ENCODE peak calls at places on chromosome 3, in four cellular contexts. R is H1, G is WTC11, E is A549. X is an unnamed sample.

GRCh38 chr3:195080571-195081141 is 190.3 kb downstream of the XXYLT1 start:
- DNase-seq in R (no peak), G (no peak), E (no peak), X (no peak)

GRCh38 chr3:57518276-57518914 is 25.7 kb downstream of the DNAH12 start:
- DNase-seq in R (no peak), G (no peak), E (no peak), X (no peak)

GRCh38 chr3:38158472-38158871 is 6.9 kb upstream of the OXSR1 start:
- DNase-seq in R (no peak), G (no peak), E (no peak), X (no peak)

GRCh38 chr3:185175370-185175987 is 22.6 kb upstream of the C3orf70 start:
- DNase-seq in R (no peak), G (peak; percentile 38), E (no peak), X (peak; percentile 91)

GRCh38 chr3:37030573-37030972 is 37.3 kb downstream of the MLH1 start:
- DNase-seq in R (no peak), G (no peak), E (no peak), X (no peak)

GRCh38 chr3:170520996-170521395 is 64.9 kb downstream of the SLC7A14 start:
- DNase-seq in R (no peak), G (no peak), E (no peak), X (no peak)

GRCh38 chr3:118380576-118380975 is 654.1 kb downstream of the IGSF11 start:
- DNase-seq in R (no peak), G (no peak), E (no peak), X (no peak)

GRCh38 chr3:58116161-58116955 is 94.4 kb downstream of the DNASE1L3 start:
- DNase-seq in R (no peak), G (no peak), E (no peak), X (peak; percentile 10)

GRCh38 chr3:126356373-126357298 is 572 bp downstream of the KLF15 start:
- DNase-seq in R (no peak), G (no peak), E (no peak), X (no peak)

GRCh38 chr3:175433026-175433668 is 574.0 kb downstream of the NAALADL2 start:
- DNase-seq in R (no peak), G (no peak), E (no peak), X (no peak)

GRCh38 chr3:173510565-173510964 is 113.0 kb downstream of the NLGN1 start:
- DNase-seq in R (no peak), G (no peak), E (no peak), X (no peak)

GRCh38 chr3:108175352-108175751 is 46.9 kb downstream of the IFT57 start:
- DNase-seq in R (no peak), G (no peak), E (no peak), X (no peak)

GRCh38 chr3:84959470-84960380 is 936 bp downstream of the CADM2 start:
- DNase-seq in R (peak; percentile 25), G (peak; percentile 71), E (no peak), X (no peak)

GRCh38 chr3:71784914-71785593 is at the start of gene PROK2:
- DNase-seq in R (no peak), G (peak; percentile 52), E (no peak), X (peak; percentile 69)

GRCh38 chr3:189572249-189572648 is 58.9 kb upstream of the TP63 start:
- DNase-seq in R (no peak), G (no peak), E (peak; percentile 5), X (no peak)

DNA sequence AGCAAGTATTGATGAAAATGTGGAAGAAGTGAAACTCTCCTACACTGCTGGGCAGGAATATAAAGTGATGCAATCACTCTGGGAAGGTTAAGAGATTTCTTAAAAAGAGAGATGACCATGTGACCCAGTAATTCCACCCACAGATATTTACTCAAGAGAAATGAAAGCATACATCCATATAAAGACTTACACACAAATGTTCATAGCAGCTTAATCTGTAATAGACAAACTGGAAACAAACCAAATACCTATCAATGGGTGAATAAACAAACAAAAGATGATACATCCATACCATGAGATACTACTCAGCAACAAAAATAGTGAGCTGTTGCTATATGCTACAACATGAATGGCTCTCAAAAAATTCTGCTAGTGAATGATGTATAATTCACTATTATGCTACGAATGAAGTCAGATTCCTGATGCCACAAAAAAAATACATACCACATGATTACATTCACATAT is 463.3 kb downstream of the MAGI1 start:
- DNase-seq in R (no peak), G (no peak), E (no peak), X (no peak)
- TF ChIP-seq MAX in R (no peak), G (no peak), E (no peak), X (no peak)

DNA sequence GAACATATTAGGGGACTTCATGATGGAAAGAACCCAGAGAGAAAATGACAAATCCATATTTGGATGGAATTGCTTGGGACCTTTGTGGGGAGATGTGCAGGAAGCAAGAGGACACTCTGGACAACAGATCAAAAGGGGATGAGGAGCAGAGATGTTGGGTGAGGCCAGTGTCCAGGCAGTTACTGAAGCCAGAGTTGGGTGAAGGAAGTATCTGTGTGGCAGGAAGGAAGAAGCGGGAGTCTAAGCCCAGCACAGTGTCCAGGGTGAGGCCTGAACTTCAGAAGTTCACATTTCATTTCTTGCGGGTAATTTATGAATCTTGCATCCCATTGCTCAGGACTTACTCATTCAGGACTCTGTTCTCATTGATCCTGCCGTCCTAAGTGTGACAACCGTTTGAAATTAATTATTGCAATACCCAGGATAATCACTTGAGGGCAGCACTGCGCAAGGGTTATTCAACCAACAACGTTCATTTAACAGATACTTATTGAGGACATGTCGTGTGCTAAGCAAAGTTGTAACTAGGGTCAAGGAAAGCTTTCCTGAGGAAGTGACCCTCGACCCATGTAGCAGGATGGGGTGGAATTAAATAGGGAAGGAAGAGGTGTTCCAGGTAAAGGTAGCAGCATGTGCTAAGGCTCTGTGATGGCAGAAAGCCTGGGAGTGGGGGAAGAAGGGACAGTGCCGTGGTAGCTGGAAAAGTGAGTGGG is 61.3 kb upstream of the CMTM8 start:
- DNase-seq in R (peak; percentile 34), G (peak; percentile 51), E (peak; percentile 32), X (peak; percentile 71)
- TF ChIP-seq MAX in R (no peak), G (no peak), E (no peak), X (no peak)

DNA sequence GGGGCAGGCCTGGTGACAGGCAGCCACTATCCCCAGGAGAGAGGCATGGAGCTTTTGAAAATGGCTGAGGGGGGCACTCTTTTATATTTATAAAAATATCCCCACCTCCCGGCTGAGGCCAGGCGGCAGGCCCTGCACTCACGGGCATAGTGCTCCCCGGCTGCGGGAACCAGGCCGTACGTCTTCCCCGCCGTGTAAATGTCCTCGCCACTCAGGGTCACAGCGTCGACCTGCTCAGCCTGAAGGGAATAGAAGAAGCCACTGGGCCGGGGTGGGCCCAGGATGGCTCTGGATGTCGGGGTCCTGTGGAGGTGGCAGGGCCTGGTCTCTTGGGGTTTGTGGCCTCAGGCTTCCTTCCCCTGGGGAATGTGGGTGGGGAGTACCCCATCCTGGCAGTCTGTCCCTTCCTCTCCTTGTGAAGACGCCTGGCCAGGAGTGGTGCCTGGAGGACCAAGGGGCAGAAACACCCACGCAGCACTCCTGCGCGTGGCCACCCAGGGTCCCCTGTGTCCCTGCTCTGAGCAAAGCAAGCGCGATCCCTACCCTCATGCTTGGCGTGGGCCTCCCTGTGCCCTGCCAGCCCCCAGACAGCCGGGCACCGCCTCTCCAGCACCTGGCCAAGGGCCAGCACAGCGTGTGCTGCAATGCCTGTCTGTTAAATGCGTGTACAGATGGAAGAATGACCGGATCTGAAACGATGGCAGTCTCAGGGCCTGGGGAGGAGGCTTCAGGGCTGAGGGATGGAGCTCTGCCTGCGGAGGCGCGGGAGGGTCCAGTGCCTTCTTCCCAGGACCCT is 18.9 kb downstream of the MELTF start:
- DNase-seq in R (no peak), G (no peak), E (no peak), X (no peak)
- TF ChIP-seq MAX in R (no peak), G (no peak), E (no peak), X (no peak)

DNA sequence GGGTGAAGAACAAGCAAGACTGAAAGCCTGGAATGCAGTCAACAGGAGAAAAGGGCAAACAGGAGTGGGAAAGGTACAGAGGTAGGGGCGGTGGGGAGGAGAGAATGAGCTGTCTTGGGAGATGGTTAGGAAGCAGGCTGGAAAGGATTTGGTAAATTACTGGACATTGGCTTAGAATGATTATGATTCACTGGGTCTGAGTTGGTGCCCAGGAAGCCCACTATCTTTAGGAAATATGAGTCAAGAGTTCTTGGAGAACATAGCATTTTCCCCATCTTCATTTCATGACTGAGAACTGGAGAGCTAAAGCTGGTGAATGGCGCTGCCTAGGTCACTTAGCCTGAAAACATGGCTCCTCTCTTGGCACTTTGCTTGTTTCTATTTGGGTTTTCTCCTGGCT is 74.7 kb upstream of the C3orf80 start:
- DNase-seq in R (no peak), G (no peak), E (no peak), X (no peak)
- TF ChIP-seq MAX in R (no peak), G (no peak), E (no peak), X (no peak)

GRCh38 chr3:3071136-3071535 is 39.0 kb downstream of the IL5RA start:
- DNase-seq in R (no peak), G (no peak), E (no peak), X (no peak)
- TF ChIP-seq MAX in R (no peak), G (no peak), E (no peak), X (no peak)

GRCh38 chr3:99625237-99625622 is 13.2 kb upstream of the COL8A1 start:
- DNase-seq in R (no peak), G (no peak), E (no peak), X (no peak)

GRCh38 chr3:99624536-99625236 is 13.7 kb upstream of the COL8A1 start:
- DNase-seq in R (no peak), G (no peak), E (no peak), X (no peak)

GRCh38 chr3:99627062-99627826 is 11.2 kb upstream of the COL8A1 start:
- DNase-seq in R (no peak), G (no peak), E (no peak), X (no peak)

GRCh38 chr3:99625643-99626414 is 12.6 kb upstream of the COL8A1 start:
- DNase-seq in R (no peak), G (no peak), E (no peak), X (no peak)

GRCh38 chr3:99626415-99626788 is 12.0 kb upstream of the COL8A1 start:
- DNase-seq in R (no peak), G (no peak), E (no peak), X (no peak)
- TF ChIP-seq MAX in R (no peak), G (no peak), E (no peak), X (no peak)

GRCh38 chr3:130341388-130341787 is 4.1 kb upstream of the COL6A5 start:
- DNase-seq in R (no peak), G (no peak), E (no peak), X (peak; percentile 2)
- TF ChIP-seq MAX in R (no peak), G (no peak), E (no peak), X (no peak)

GRCh38 chr3:165783383-165783782 is 53.8 kb downstream of the BCHE start:
- DNase-seq in R (no peak), G (no peak), E (no peak), X (no peak)
- TF ChIP-seq MAX in R (no peak), G (no peak), E (no peak), X (no peak)

GRCh38 chr3:129312671-129313414 is 34.2 kb downstream of the HMCES start:
- DNase-seq in R (no peak), G (no peak), E (no peak), X (peak; percentile 21)
- TF ChIP-seq MAX in R (no peak), G (no peak), E (no peak), X (no peak)

DNA sequence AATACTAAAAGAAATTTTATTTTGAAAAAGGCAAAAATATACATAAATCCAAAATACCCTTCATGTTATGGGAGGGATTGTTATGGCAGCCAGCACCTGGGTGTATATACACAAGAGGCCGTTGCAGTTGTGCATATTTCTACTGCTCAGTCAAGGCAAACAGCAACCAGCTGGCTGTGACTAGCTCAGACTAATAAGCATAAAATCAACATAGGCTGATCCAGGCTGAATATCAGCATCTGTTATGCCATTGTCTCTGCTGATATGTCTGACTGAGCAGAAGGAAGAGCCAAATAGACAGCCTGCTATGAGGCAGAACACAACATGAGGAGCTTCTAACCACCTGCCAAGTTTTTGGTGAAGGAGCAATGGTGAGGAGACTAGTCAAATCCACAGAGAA is 457.5 kb upstream of the ALCAM start:
- DNase-seq in R (no peak), G (no peak), E (no peak), X (no peak)
- TF ChIP-seq MAX in R (no peak), G (no peak), E (no peak), X (no peak)

X was measured in NB4.